ENCODE peak calls at places on chromosome 10, in eight cellular contexts. C, K, D, G, T, L, H and X are unnamed samples.

GRCh38 chr10:44035474-44036197 is 349.3 kb downstream of the CXCL12 start:
- DNase-seq in C (no peak), K (no peak), D (no peak), G (no peak), T (no peak), L (no peak), H (no peak), X (no peak)

GRCh38 chr10:97226398-97226797 is 40.6 kb upstream of the SLIT1 start:
- DNase-seq in C (no peak), K (no peak), D (no peak), G (no peak), T (no peak), L (no peak), H (no peak), X (no peak)

GRCh38 chr10:91034042-91034441 is 113.2 kb upstream of the ANKRD1 start:
- DNase-seq in C (no peak), K (no peak), D (no peak), G (peak), T (no peak), L (no peak), H (no peak), X (no peak)

GRCh38 chr10:79610601-79611191 is at the start of gene SFTPA1:
- DNase-seq in C (no peak), K (no peak), D (no peak), G (no peak), T (no peak), L (no peak), H (no peak), X (no peak)

GRCh38 chr10:72007246-72007892 is 43.2 kb downstream of the CHST3 start:
- DNase-seq in C (no peak), K (no peak), D (no peak), G (no peak), T (peak), L (no peak), H (no peak), X (no peak)

GRCh38 chr10:119104653-119105024 is 726 bp downstream of the DENND10 start:
- DNase-seq in C (no peak), K (no peak), D (peak), G (peak), T (peak), L (peak), H (no peak), X (no peak)

GRCh38 chr10:124569623-124570470 is 108.2 kb downstream of the LHPP start:
- DNase-seq in C (no peak), K (no peak), D (no peak), G (no peak), T (no peak), L (no peak), H (peak), X (no peak)

GRCh38 chr10:17527530-17528146 is 73.2 kb upstream of the ST8SIA6 start:
- DNase-seq in C (no peak), K (no peak), D (no peak), G (peak), T (no peak), L (no peak), H (no peak), X (peak)

GRCh38 chr10:119328222-119328621 is 120.9 kb downstream of the GRK5 start:
- DNase-seq in C (no peak), K (no peak), D (no peak), G (no peak), T (no peak), L (no peak), H (no peak), X (no peak)

GRCh38 chr10:6145414-6145978 is 56.7 kb downstream of the RBM17 start:
- DNase-seq in C (no peak), K (no peak), D (peak), G (no peak), T (no peak), L (no peak), H (peak), X (no peak)

GRCh38 chr10:12432402-12433189 is 83.2 kb downstream of the CAMK1D start:
- DNase-seq in C (no peak), K (peak), D (no peak), G (no peak), T (no peak), L (no peak), H (no peak), X (no peak)

GRCh38 chr10:125263551-125263950 is 103.2 kb upstream of the CTBP2 start:
- DNase-seq in C (no peak), K (no peak), D (no peak), G (peak), T (no peak), L (peak), H (no peak), X (no peak)